ENCODE peak calls at places on chromosomes 5 and 9, in eight cellular contexts. N is fibroblast of lung; E is CD8-positive, alpha-beta T cell; L is lower lobe of right lung; H is BE2C; X is IMR-90; O is adipocyte; P is effector memory CD4-positive, alpha-beta T cell. T is an unnamed sample.
A peak's percentile ranks its signal among the peaks of the same experiment; 100 is the strongest.

GRCh38 chr5:54150841-54151240 is 159.5 kb downstream of the ARL15 start:
- DNase-seq in O (no peak), P (no peak), N (no peak), E (no peak), L (no peak), H (no peak), X (no peak), T (no peak)

GRCh38 chr5:138952962-138953361 is 77.8 kb upstream of the LRRTM2 start:
- DNase-seq in O (no peak), L (no peak), E (no peak), P (no peak), H (no peak), X (no peak), N (no peak), T (no peak)

GRCh38 chr5:88060194-88060593 is 208.5 kb downstream of the TMEM161B start:
- DNase-seq in N (no peak), L (no peak), E (no peak), O (no peak), X (no peak), H (no peak), P (no peak), T (no peak)

GRCh38 chr5:152305525-152305924 is 99.6 kb downstream of the NMUR2 start:
- DNase-seq in H (no peak), X (no peak), P (no peak), L (no peak), N (no peak), E (no peak), O (no peak), T (no peak)

GRCh38 chr5:21823076-21823574 is 1030.0 kb downstream of the CDH12 start:
- DNase-seq in O (no peak), N (no peak), E (no peak), X (no peak), L (no peak), H (no peak), P (no peak), T (no peak)

GRCh38 chr5:168301593-168302388 is 10.3 kb downstream of the WWC1 start:
- DNase-seq in H (no peak), E (no peak), P (no peak), O (peak; percentile 12), N (peak; percentile 56), L (no peak), X (no peak), T (no peak)

GRCh38 chr9:77769246-77769645 is 121.1 kb upstream of the GNA14 start:
- DNase-seq in X (no peak), O (no peak), E (no peak), P (no peak), L (peak; percentile 45), H (no peak), N (no peak), T (no peak)

GRCh38 chr9:105662184-105663104 is at the start of gene TAL2:
- DNase-seq in P (no peak), L (no peak), O (no peak), H (no peak), X (no peak), E (no peak), N (no peak), T (no peak)

GRCh38 chr9:5389109-5389732 is 48.5 kb downstream of the PLGRKT start:
- DNase-seq in X (peak; percentile 91), N (peak; percentile 92), E (no peak), O (peak; percentile 53), L (no peak), H (no peak), P (no peak), T (no peak)

GRCh38 chr5:96838483-96839395 is 31.0 kb upstream of the ERAP1 start:
- DNase-seq in X (no peak), E (no peak), H (no peak), L (no peak), N (no peak), P (no peak), O (no peak), T (no peak)

GRCh38 chr5:58993461-58993860 is 410.6 kb downstream of the RAB3C start:
- DNase-seq in H (no peak), N (no peak), X (no peak), E (no peak), L (no peak), O (no peak), P (no peak), T (no peak)

GRCh38 chr5:126875303-126875785 is 98.4 kb downstream of the LMNB1 start:
- DNase-seq in L (no peak), P (no peak), N (no peak), X (no peak), E (no peak), O (no peak), H (no peak), T (no peak)
- H3K4me1 ChIP-seq in L (no peaks in the 10 kb centered on the region), P (no peaks in the 10 kb centered on the region), N (no peaks in the 10 kb centered on the region), X (no peaks in the 10 kb centered on the region), E (no peaks in the 10 kb centered on the region), O (peaks cover 4% of the 10 kb centered on the region), H (no peaks in the 10 kb centered on the region), T (peaks cover 8% of the 10 kb centered on the region)

GRCh38 chr5:115543931-115544370 is 624 bp downstream of the FEM1C start:
- DNase-seq in P (peak; percentile 49), E (peak; percentile 24), L (no peak), O (peak; percentile 80), N (peak; percentile 52), X (peak; percentile 53), H (peak; percentile 28), T (no peak)
- H3K4me1 ChIP-seq in P (peaks cover 24% of the 10 kb centered on the region), E (peaks cover 45% of the 10 kb centered on the region), L (peaks cover 44% of the 10 kb centered on the region), O (peaks cover 22% of the 10 kb centered on the region), N (no peaks in the 10 kb centered on the region), X (peaks cover 2% of the 10 kb centered on the region), H (no peaks in the 10 kb centered on the region), T (peaks cover 16% of the 10 kb centered on the region)

DNA sequence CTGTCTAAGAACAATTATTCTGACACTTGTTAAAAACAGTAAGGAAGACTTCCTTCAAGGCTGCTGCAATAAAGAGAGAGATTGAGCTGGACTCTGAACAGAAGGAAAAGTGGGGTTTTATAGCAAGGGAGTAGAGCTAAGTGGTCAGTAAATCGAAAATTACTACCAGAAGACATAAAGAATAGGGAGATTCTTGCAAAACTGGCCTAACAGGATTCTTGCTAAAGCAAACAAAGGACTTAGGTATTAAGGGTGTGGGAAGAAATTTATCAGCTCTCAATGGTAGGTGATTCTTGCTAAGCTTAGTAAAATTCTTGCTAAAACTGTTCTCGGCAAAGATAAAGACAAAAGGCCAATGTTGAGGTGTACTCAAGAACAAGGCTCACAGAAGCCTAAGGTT is 300.5 kb downstream of the SLCO4C1 start:
- DNase-seq in O (no peak), N (no peak), X (no peak), H (no peak), P (no peak), E (no peak), L (no peak), T (no peak)
- H3K4me1 ChIP-seq in O (no peaks in the 10 kb centered on the region), N (no peaks in the 10 kb centered on the region), X (no peaks in the 10 kb centered on the region), H (no peaks in the 10 kb centered on the region), P (no peaks in the 10 kb centered on the region), E (no peaks in the 10 kb centered on the region), L (no peaks in the 10 kb centered on the region), T (no peaks in the 10 kb centered on the region)

DNA sequence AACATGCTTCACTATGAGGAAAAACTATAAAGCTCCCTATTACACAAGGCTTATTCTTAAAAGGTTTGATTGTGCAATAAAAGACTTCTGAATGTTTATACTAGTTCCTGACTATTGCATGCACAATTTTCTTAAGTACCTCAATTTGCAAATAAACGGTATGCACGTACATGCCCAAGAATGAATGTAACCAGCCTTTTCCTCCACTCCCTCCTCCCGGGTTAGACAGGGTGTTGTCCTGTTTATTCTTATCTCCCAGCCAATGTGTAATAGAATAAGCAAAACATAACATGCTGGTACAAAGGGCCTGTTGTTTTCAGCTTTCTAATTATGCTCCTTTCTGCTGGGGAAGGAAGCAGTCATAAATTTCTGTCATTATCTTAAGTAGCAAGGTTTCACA is 79.1 kb downstream of the AOPEP start:
- DNase-seq in O (peak; percentile 95), N (peak; percentile 98), E (no peak), X (peak; percentile 97), H (no peak), L (no peak), P (no peak), T (no peak)
- H3K4me1 ChIP-seq in O (peaks cover 41% of the 10 kb centered on the region), N (peaks cover 20% of the 10 kb centered on the region), E (no peaks in the 10 kb centered on the region), X (peaks cover 19% of the 10 kb centered on the region), H (peaks cover 15% of the 10 kb centered on the region), L (peaks cover 40% of the 10 kb centered on the region), P (no peaks in the 10 kb centered on the region), T (peaks cover 89% of the 10 kb centered on the region)